ENCODE peak calls at places on chromosomes 6 and 20, in eight cellular contexts. One of them, this sample, is unnamed.

GRCh38 chr20:59421089-59421488 is 120.7 kb downstream of the EDN3 start:
- DNase-seq in HS-5: no peak
- DNase-seq in stomach: no peak
- DNase-seq in C1 segment of cervical spinal cord: no peak
- DNase-seq in psoas muscle: no peak
- DNase-seq in EL: no peak
- DNase-seq in head of caudate nucleus: no peak
- DNase-seq in activated B cell treated with CpG ODN at 0.5 μM for 24 hours: no peak
- DNase-seq in this sample: no peak

GRCh38 chr6:25084508-25084833 is 148.7 kb upstream of the RIPOR2 start:
- DNase-seq in HS-5: no peak
- DNase-seq in stomach: no peak
- DNase-seq in C1 segment of cervical spinal cord: no peak
- DNase-seq in psoas muscle: no peak
- DNase-seq in EL: no peak
- DNase-seq in head of caudate nucleus: no peak
- DNase-seq in activated B cell treated with CpG ODN at 0.5 μM for 24 hours: no peak
- DNase-seq in this sample: no peak

GRCh38 chr20:32285082-32285620 is 7.7 kb downstream of the KIF3B start:
- DNase-seq in HS-5: no peak
- DNase-seq in stomach: no peak
- DNase-seq in C1 segment of cervical spinal cord: no peak
- DNase-seq in psoas muscle: no peak
- DNase-seq in EL: no peak
- DNase-seq in head of caudate nucleus: no peak
- DNase-seq in activated B cell treated with CpG ODN at 0.5 μM for 24 hours: no peak
- DNase-seq in this sample: no peak

GRCh38 chr6:142276256-142276655 is 25.6 kb upstream of the ADGRG6 start:
- DNase-seq in HS-5: no peak
- DNase-seq in stomach: no peak
- DNase-seq in C1 segment of cervical spinal cord: no peak
- DNase-seq in psoas muscle: no peak
- DNase-seq in EL: no peak
- DNase-seq in head of caudate nucleus: no peak
- DNase-seq in activated B cell treated with CpG ODN at 0.5 μM for 24 hours: no peak
- DNase-seq in this sample: no peak

GRCh38 chr6:9103876-9104521 is 668.7 kb upstream of the SLC35B3 start:
- DNase-seq in HS-5: no peak
- DNase-seq in stomach: no peak
- DNase-seq in C1 segment of cervical spinal cord: no peak
- DNase-seq in psoas muscle: no peak
- DNase-seq in EL: no peak
- DNase-seq in head of caudate nucleus: no peak
- DNase-seq in activated B cell treated with CpG ODN at 0.5 μM for 24 hours: no peak
- DNase-seq in this sample: no peak

GRCh38 chr20:25580711-25581110 is 4.6 kb downstream of the NINL start:
- DNase-seq in HS-5: no peak
- DNase-seq in stomach: peak
- DNase-seq in C1 segment of cervical spinal cord: no peak
- DNase-seq in psoas muscle: no peak
- DNase-seq in EL: no peak
- DNase-seq in head of caudate nucleus: no peak
- DNase-seq in activated B cell treated with CpG ODN at 0.5 μM for 24 hours: no peak
- DNase-seq in this sample: no peak

GRCh38 chr20:29497261-29497671 is 1760.2 kb upstream of the DEFB115 start:
- DNase-seq in HS-5: no peak
- DNase-seq in stomach: no peak
- DNase-seq in C1 segment of cervical spinal cord: no peak
- DNase-seq in psoas muscle: no peak
- DNase-seq in EL: no peak
- DNase-seq in head of caudate nucleus: no peak
- DNase-seq in activated B cell treated with CpG ODN at 0.5 μM for 24 hours: no peak
- DNase-seq in this sample: no peak

GRCh38 chr20:62980970-62981369 is 25.8 kb downstream of the BHLHE23 start:
- DNase-seq in HS-5: no peak
- DNase-seq in stomach: no peak
- DNase-seq in C1 segment of cervical spinal cord: peak
- DNase-seq in psoas muscle: no peak
- DNase-seq in EL: peak
- DNase-seq in head of caudate nucleus: peak
- DNase-seq in activated B cell treated with CpG ODN at 0.5 μM for 24 hours: no peak
- DNase-seq in this sample: no peak

GRCh38 chr6:116255246-116255800 is 1.4 kb upstream of the TSPYL4 start:
- DNase-seq in HS-5: no peak
- DNase-seq in stomach: no peak
- DNase-seq in C1 segment of cervical spinal cord: no peak
- DNase-seq in psoas muscle: no peak
- DNase-seq in EL: no peak
- DNase-seq in head of caudate nucleus: no peak
- DNase-seq in activated B cell treated with CpG ODN at 0.5 μM for 24 hours: no peak
- DNase-seq in this sample: no peak

GRCh38 chr6:133632906-133633305 is 256.0 kb upstream of the TCF21 start:
- DNase-seq in HS-5: no peak
- DNase-seq in stomach: no peak
- DNase-seq in C1 segment of cervical spinal cord: no peak
- DNase-seq in psoas muscle: no peak
- DNase-seq in EL: no peak
- DNase-seq in head of caudate nucleus: no peak
- DNase-seq in activated B cell treated with CpG ODN at 0.5 μM for 24 hours: no peak
- DNase-seq in this sample: no peak

GRCh38 chr6:166542580-166542912 is 43.9 kb downstream of the RAMACL start:
- DNase-seq in HS-5: no peak
- DNase-seq in stomach: peak
- DNase-seq in C1 segment of cervical spinal cord: no peak
- DNase-seq in psoas muscle: no peak
- DNase-seq in EL: no peak
- DNase-seq in head of caudate nucleus: no peak
- DNase-seq in activated B cell treated with CpG ODN at 0.5 μM for 24 hours: no peak
- DNase-seq in this sample: no peak

GRCh38 chr6:134997133-134997841 is 47.4 kb upstream of the ALDH8A1 start:
- DNase-seq in HS-5: no peak
- DNase-seq in stomach: no peak
- DNase-seq in C1 segment of cervical spinal cord: no peak
- DNase-seq in psoas muscle: no peak
- DNase-seq in EL: no peak
- DNase-seq in head of caudate nucleus: no peak
- DNase-seq in activated B cell treated with CpG ODN at 0.5 μM for 24 hours: no peak
- DNase-seq in this sample: no peak

GRCh38 chr6:170102582-170103481 is 188.0 kb downstream of the DLL1 start:
- DNase-seq in HS-5: no peak
- DNase-seq in stomach: peak
- DNase-seq in C1 segment of cervical spinal cord: no peak
- DNase-seq in psoas muscle: no peak
- DNase-seq in EL: no peak
- DNase-seq in head of caudate nucleus: peak
- DNase-seq in activated B cell treated with CpG ODN at 0.5 μM for 24 hours: no peak
- DNase-seq in this sample: no peak

GRCh38 chr6:29941916-29942274 is 437 bp upstream of the HLA-A start:
- DNase-seq in HS-5: no peak
- DNase-seq in stomach: no peak
- DNase-seq in C1 segment of cervical spinal cord: no peak
- DNase-seq in psoas muscle: no peak
- DNase-seq in EL: no peak
- DNase-seq in head of caudate nucleus: no peak
- DNase-seq in activated B cell treated with CpG ODN at 0.5 μM for 24 hours: no peak
- DNase-seq in this sample: no peak

GRCh38 chr6:121879149-121879548 is 443.7 kb downstream of the GJA1 start:
- DNase-seq in HS-5: peak
- DNase-seq in stomach: no peak
- DNase-seq in C1 segment of cervical spinal cord: no peak
- DNase-seq in psoas muscle: no peak
- DNase-seq in EL: peak
- DNase-seq in head of caudate nucleus: no peak
- DNase-seq in activated B cell treated with CpG ODN at 0.5 μM for 24 hours: no peak
- DNase-seq in this sample: no peak

GRCh38 chr6:120826253-120826652 is 508.0 kb downstream of the TBC1D32 start:
- DNase-seq in HS-5: no peak
- DNase-seq in stomach: peak
- DNase-seq in C1 segment of cervical spinal cord: no peak
- DNase-seq in psoas muscle: no peak
- DNase-seq in EL: no peak
- DNase-seq in head of caudate nucleus: no peak
- DNase-seq in activated B cell treated with CpG ODN at 0.5 μM for 24 hours: no peak
- DNase-seq in this sample: peak

GRCh38 chr20:25250508-25250907 is 2.6 kb downstream of the PYGB start:
- DNase-seq in HS-5: no peak
- DNase-seq in stomach: no peak
- DNase-seq in C1 segment of cervical spinal cord: no peak
- DNase-seq in psoas muscle: no peak
- DNase-seq in EL: no peak
- DNase-seq in head of caudate nucleus: no peak
- DNase-seq in activated B cell treated with CpG ODN at 0.5 μM for 24 hours: no peak
- DNase-seq in this sample: no peak

GRCh38 chr6:165325609-165326008 is 16.2 kb upstream of the C6orf118 start:
- DNase-seq in HS-5: no peak
- DNase-seq in stomach: no peak
- DNase-seq in C1 segment of cervical spinal cord: no peak
- DNase-seq in psoas muscle: no peak
- DNase-seq in EL: no peak
- DNase-seq in head of caudate nucleus: no peak
- DNase-seq in activated B cell treated with CpG ODN at 0.5 μM for 24 hours: no peak
- DNase-seq in this sample: no peak

GRCh38 chr20:3115190-3116107 is 30.9 kb upstream of the AVP start:
- DNase-seq in HS-5: peak
- DNase-seq in stomach: no peak
- DNase-seq in C1 segment of cervical spinal cord: peak
- DNase-seq in psoas muscle: no peak
- DNase-seq in EL: peak
- DNase-seq in head of caudate nucleus: peak
- DNase-seq in activated B cell treated with CpG ODN at 0.5 μM for 24 hours: no peak
- DNase-seq in this sample: peak

GRCh38 chr6:158803733-158804143 is 15.4 kb downstream of the EZR start:
- DNase-seq in HS-5: no peak
- DNase-seq in stomach: peak
- DNase-seq in C1 segment of cervical spinal cord: no peak
- DNase-seq in psoas muscle: no peak
- DNase-seq in EL: peak
- DNase-seq in head of caudate nucleus: no peak
- DNase-seq in activated B cell treated with CpG ODN at 0.5 μM for 24 hours: no peak
- DNase-seq in this sample: no peak

GRCh38 chr20:11003341-11003740 is 329.5 kb upstream of the JAG1 start:
- DNase-seq in HS-5: no peak
- DNase-seq in stomach: no peak
- DNase-seq in C1 segment of cervical spinal cord: no peak
- DNase-seq in psoas muscle: no peak
- DNase-seq in EL: no peak
- DNase-seq in head of caudate nucleus: no peak
- DNase-seq in activated B cell treated with CpG ODN at 0.5 μM for 24 hours: no peak
- DNase-seq in this sample: no peak

GRCh38 chr6:149871182-149871581 is 7.0 kb upstream of the LRP11 start:
- DNase-seq in HS-5: no peak
- DNase-seq in stomach: no peak
- DNase-seq in C1 segment of cervical spinal cord: no peak
- DNase-seq in psoas muscle: no peak
- DNase-seq in EL: no peak
- DNase-seq in head of caudate nucleus: no peak
- DNase-seq in activated B cell treated with CpG ODN at 0.5 μM for 24 hours: no peak
- DNase-seq in this sample: no peak

GRCh38 chr6:13528777-13529343 is 41.5 kb upstream of the GFOD1 start:
- DNase-seq in HS-5: no peak
- DNase-seq in stomach: no peak
- DNase-seq in C1 segment of cervical spinal cord: no peak
- DNase-seq in psoas muscle: no peak
- DNase-seq in EL: no peak
- DNase-seq in head of caudate nucleus: no peak
- DNase-seq in activated B cell treated with CpG ODN at 0.5 μM for 24 hours: no peak
- DNase-seq in this sample: no peak

GRCh38 chr6:168581236-168581635 is 140.3 kb downstream of the SMOC2 start:
- DNase-seq in HS-5: no peak
- DNase-seq in stomach: no peak
- DNase-seq in C1 segment of cervical spinal cord: no peak
- DNase-seq in psoas muscle: no peak
- DNase-seq in EL: no peak
- DNase-seq in head of caudate nucleus: no peak
- DNase-seq in activated B cell treated with CpG ODN at 0.5 μM for 24 hours: no peak
- DNase-seq in this sample: no peak

GRCh38 chr6:141641951-141642350 is 490.8 kb upstream of the GJE1 start:
- DNase-seq in HS-5: no peak
- DNase-seq in stomach: no peak
- DNase-seq in C1 segment of cervical spinal cord: no peak
- DNase-seq in psoas muscle: no peak
- DNase-seq in EL: no peak
- DNase-seq in head of caudate nucleus: no peak
- DNase-seq in activated B cell treated with CpG ODN at 0.5 μM for 24 hours: no peak
- DNase-seq in this sample: no peak

GRCh38 chr20:24694157-24694726 is 224.8 kb downstream of the SYNDIG1 start:
- DNase-seq in HS-5: no peak
- DNase-seq in stomach: peak
- DNase-seq in C1 segment of cervical spinal cord: no peak
- DNase-seq in psoas muscle: no peak
- DNase-seq in EL: no peak
- DNase-seq in head of caudate nucleus: peak
- DNase-seq in activated B cell treated with CpG ODN at 0.5 μM for 24 hours: no peak
- DNase-seq in this sample: no peak

GRCh38 chr6:106281088-106281487 is 44.5 kb downstream of the ATG5 start:
- DNase-seq in HS-5: no peak
- DNase-seq in stomach: no peak
- DNase-seq in C1 segment of cervical spinal cord: no peak
- DNase-seq in psoas muscle: no peak
- DNase-seq in EL: peak
- DNase-seq in head of caudate nucleus: no peak
- DNase-seq in activated B cell treated with CpG ODN at 0.5 μM for 24 hours: no peak
- DNase-seq in this sample: no peak

GRCh38 chr6:4914412-4915159 is 89.3 kb downstream of the RPP40 start:
- DNase-seq in HS-5: no peak
- DNase-seq in stomach: no peak
- DNase-seq in C1 segment of cervical spinal cord: no peak
- DNase-seq in psoas muscle: no peak
- DNase-seq in EL: peak
- DNase-seq in head of caudate nucleus: peak
- DNase-seq in activated B cell treated with CpG ODN at 0.5 μM for 24 hours: no peak
- DNase-seq in this sample: no peak

GRCh38 chr6:56552212-56553130 is 90.2 kb downstream of the DST start:
- DNase-seq in HS-5: no peak
- DNase-seq in stomach: no peak
- DNase-seq in C1 segment of cervical spinal cord: no peak
- DNase-seq in psoas muscle: no peak
- DNase-seq in EL: peak
- DNase-seq in head of caudate nucleus: no peak
- DNase-seq in activated B cell treated with CpG ODN at 0.5 μM for 24 hours: no peak
- DNase-seq in this sample: no peak

GRCh38 chr6:52582446-52582845 is 5.6 kb upstream of the TRAM2 start:
- DNase-seq in HS-5: no peak
- DNase-seq in stomach: no peak
- DNase-seq in C1 segment of cervical spinal cord: no peak
- DNase-seq in psoas muscle: no peak
- DNase-seq in EL: no peak
- DNase-seq in head of caudate nucleus: no peak
- DNase-seq in activated B cell treated with CpG ODN at 0.5 μM for 24 hours: no peak
- DNase-seq in this sample: no peak

GRCh38 chr6:116217069-116217468 is 36.8 kb downstream of the TSPYL4 start:
- DNase-seq in HS-5: no peak
- DNase-seq in stomach: no peak
- DNase-seq in C1 segment of cervical spinal cord: no peak
- DNase-seq in psoas muscle: no peak
- DNase-seq in EL: peak
- DNase-seq in head of caudate nucleus: no peak
- DNase-seq in activated B cell treated with CpG ODN at 0.5 μM for 24 hours: no peak
- DNase-seq in this sample: peak

This sample was measured in HCT116.